ENCODE peak calls at places on chromosomes 3 and 15, in nine cellular contexts. One of them, this sample, is unnamed.

GRCh38 chr3:25380222-25380739 is 47.8 kb upstream of the RARB start:
- DNase-seq in H9: no peak
- DNase-seq in neural progenitor cell: no peak
- DNase-seq in OCI-LY7: no peak
- DNase-seq in keratinocyte: no peak
- DNase-seq in IMR-90: no peak
- DNase-seq in HCT116: no peak
- DNase-seq in fibroblast of lung: no peak
- DNase-seq in HepG2: no peak
- DNase-seq in this sample: no peak

GRCh38 chr15:72369964-72370363 is 5.8 kb downstream of the HEXA start:
- DNase-seq in H9: no peak
- DNase-seq in neural progenitor cell: no peak
- DNase-seq in OCI-LY7: no peak
- DNase-seq in keratinocyte: no peak
- DNase-seq in IMR-90: no peak
- DNase-seq in HCT116: no peak
- DNase-seq in fibroblast of lung: no peak
- DNase-seq in HepG2: no peak
- DNase-seq in this sample: no peak

GRCh38 chr3:114362815-114363214 is 69.0 kb downstream of the TIGIT start:
- DNase-seq in H9: no peak
- DNase-seq in neural progenitor cell: no peak
- DNase-seq in OCI-LY7: peak; percentile 25
- DNase-seq in keratinocyte: no peak
- DNase-seq in IMR-90: peak; percentile 48
- DNase-seq in HCT116: peak; percentile 33
- DNase-seq in fibroblast of lung: peak; percentile 46
- DNase-seq in HepG2: peak; percentile 11
- DNase-seq in this sample: no peak

GRCh38 chr15:87362531-87362930 is 894.0 kb downstream of the NTRK3 start:
- DNase-seq in H9: no peak
- DNase-seq in neural progenitor cell: no peak
- DNase-seq in OCI-LY7: no peak
- DNase-seq in keratinocyte: no peak
- DNase-seq in IMR-90: no peak
- DNase-seq in HCT116: no peak
- DNase-seq in fibroblast of lung: peak; percentile 43
- DNase-seq in HepG2: no peak
- DNase-seq in this sample: no peak

GRCh38 chr15:57133127-57133968 is 214.9 kb downstream of the TCF12 start:
- DNase-seq in H9: no peak
- DNase-seq in neural progenitor cell: peak; percentile 92
- DNase-seq in OCI-LY7: no peak
- DNase-seq in keratinocyte: no peak
- DNase-seq in IMR-90: peak; percentile 34
- DNase-seq in HCT116: no peak
- DNase-seq in fibroblast of lung: peak; percentile 78
- DNase-seq in HepG2: no peak
- DNase-seq in this sample: no peak

GRCh38 chr3:25441234-25441856 is 13.3 kb downstream of the RARB start:
- DNase-seq in H9: peak; percentile 38
- DNase-seq in neural progenitor cell: peak; percentile 8
- DNase-seq in OCI-LY7: peak; percentile 36
- DNase-seq in keratinocyte: no peak
- DNase-seq in IMR-90: no peak
- DNase-seq in HCT116: peak; percentile 15
- DNase-seq in fibroblast of lung: no peak
- DNase-seq in HepG2: no peak
- DNase-seq in this sample: no peak

GRCh38 chr3:18425641-18426403 is 683 bp upstream of the SATB1 start:
- DNase-seq in H9: peak; percentile 57
- DNase-seq in neural progenitor cell: peak; percentile 73
- DNase-seq in OCI-LY7: peak; percentile 55
- DNase-seq in keratinocyte: no peak
- DNase-seq in IMR-90: no peak
- DNase-seq in HCT116: no peak
- DNase-seq in fibroblast of lung: no peak
- DNase-seq in HepG2: no peak
- DNase-seq in this sample: no peak

GRCh38 chr3:45167011-45167911 is 21.1 kb upstream of the CDCP1 start:
- DNase-seq in H9: peak; percentile 95
- DNase-seq in neural progenitor cell: peak; percentile 82
- DNase-seq in OCI-LY7: no peak
- DNase-seq in keratinocyte: peak; percentile 95
- DNase-seq in IMR-90: peak; percentile 94
- DNase-seq in HCT116: peak; percentile 98
- DNase-seq in fibroblast of lung: peak; percentile 98
- DNase-seq in HepG2: no peak
- DNase-seq in this sample: peak; percentile 92

GRCh38 chr3:196193037-196193737 is 18.0 kb downstream of the ZDHHC19 start:
- DNase-seq in H9: no peak
- DNase-seq in neural progenitor cell: no peak
- DNase-seq in OCI-LY7: no peak
- DNase-seq in keratinocyte: no peak
- DNase-seq in IMR-90: no peak
- DNase-seq in HCT116: no peak
- DNase-seq in fibroblast of lung: no peak
- DNase-seq in HepG2: no peak
- DNase-seq in this sample: peak; percentile 55

GRCh38 chr3:40771112-40771511 is 246.4 kb downstream of the ZNF621 start:
- DNase-seq in H9: no peak
- DNase-seq in neural progenitor cell: no peak
- DNase-seq in OCI-LY7: no peak
- DNase-seq in keratinocyte: no peak
- DNase-seq in IMR-90: no peak
- DNase-seq in HCT116: no peak
- DNase-seq in fibroblast of lung: no peak
- DNase-seq in HepG2: no peak
- DNase-seq in this sample: peak; percentile 22

GRCh38 chr15:101496198-101496986 is 6.9 kb upstream of the PCSK6 start:
- DNase-seq in H9: no peak
- DNase-seq in neural progenitor cell: peak; percentile 34
- DNase-seq in OCI-LY7: no peak
- DNase-seq in keratinocyte: no peak
- DNase-seq in IMR-90: no peak
- DNase-seq in HCT116: no peak
- DNase-seq in fibroblast of lung: no peak
- DNase-seq in HepG2: no peak
- DNase-seq in this sample: peak; percentile 72

GRCh38 chr3:87350367-87351199 is 74.2 kb upstream of the POU1F1 start:
- DNase-seq in H9: no peak
- DNase-seq in neural progenitor cell: peak; percentile 68
- DNase-seq in OCI-LY7: peak; percentile 64
- DNase-seq in keratinocyte: no peak
- DNase-seq in IMR-90: peak; percentile 47
- DNase-seq in HCT116: peak; percentile 38
- DNase-seq in fibroblast of lung: peak; percentile 42
- DNase-seq in HepG2: peak; percentile 41
- DNase-seq in this sample: no peak

GRCh38 chr3:67863869-67864268 is 209.5 kb upstream of the SUCLG2 start:
- DNase-seq in H9: peak; percentile 30
- DNase-seq in neural progenitor cell: peak; percentile 59
- DNase-seq in OCI-LY7: peak; percentile 29
- DNase-seq in keratinocyte: no peak
- DNase-seq in IMR-90: peak; percentile 16
- DNase-seq in HCT116: peak; percentile 4
- DNase-seq in fibroblast of lung: no peak
- DNase-seq in HepG2: peak; percentile 32
- DNase-seq in this sample: no peak

GRCh38 chr15:45638641-45639040 is 3.8 kb downstream of the SQOR start:
- DNase-seq in H9: no peak
- DNase-seq in neural progenitor cell: no peak
- DNase-seq in OCI-LY7: no peak
- DNase-seq in keratinocyte: no peak
- DNase-seq in IMR-90: no peak
- DNase-seq in HCT116: no peak
- DNase-seq in fibroblast of lung: no peak
- DNase-seq in HepG2: no peak
- DNase-seq in this sample: no peak

GRCh38 chr3:9192238-9192637 is 57.2 kb downstream of the SRGAP3 start:
- DNase-seq in H9: no peak
- DNase-seq in neural progenitor cell: no peak
- DNase-seq in OCI-LY7: no peak
- DNase-seq in keratinocyte: no peak
- DNase-seq in IMR-90: no peak
- DNase-seq in HCT116: no peak
- DNase-seq in fibroblast of lung: no peak
- DNase-seq in HepG2: peak; percentile 21
- DNase-seq in this sample: no peak

GRCh38 chr3:4897765-4898453 is 81.3 kb upstream of the BHLHE40 start:
- DNase-seq in H9: no peak
- DNase-seq in neural progenitor cell: no peak
- DNase-seq in OCI-LY7: no peak
- DNase-seq in keratinocyte: no peak
- DNase-seq in IMR-90: peak; percentile 12
- DNase-seq in HCT116: no peak
- DNase-seq in fibroblast of lung: peak; percentile 54
- DNase-seq in HepG2: no peak
- DNase-seq in this sample: no peak
- H2AFZ ChIP-seq in H9: no peak overlapping the region
- H2AFZ ChIP-seq in neural progenitor cell: no peak overlapping the region
- H2AFZ ChIP-seq in OCI-LY7: no peak overlapping the region
- H2AFZ ChIP-seq in keratinocyte: no peak overlapping the region
- H2AFZ ChIP-seq in IMR-90: no peak overlapping the region
- H2AFZ ChIP-seq in HCT116: peak overlapping the region; percentile 57
- H2AFZ ChIP-seq in fibroblast of lung: no peak overlapping the region
- H2AFZ ChIP-seq in HepG2: no peak overlapping the region
- H2AFZ ChIP-seq in this sample: peak overlapping the region; percentile 62

GRCh38 chr3:167714871-167715270 is 19.8 kb downstream of the PDCD10 start:
- DNase-seq in H9: no peak
- DNase-seq in neural progenitor cell: no peak
- DNase-seq in OCI-LY7: no peak
- DNase-seq in keratinocyte: no peak
- DNase-seq in IMR-90: no peak
- DNase-seq in HCT116: no peak
- DNase-seq in fibroblast of lung: no peak
- DNase-seq in HepG2: no peak
- DNase-seq in this sample: no peak
- H4K20me1 ChIP-seq in H9: no peaks in the 10 kb centered on the region
- H4K20me1 ChIP-seq in neural progenitor cell: no peaks in the 10 kb centered on the region
- H4K20me1 ChIP-seq in OCI-LY7: peaks cover 8% of the 10 kb centered on the region
- H4K20me1 ChIP-seq in keratinocyte: peaks cover 3% of the 10 kb centered on the region
- H4K20me1 ChIP-seq in IMR-90: no peaks in the 10 kb centered on the region
- H4K20me1 ChIP-seq in HCT116: peaks cover 14% of the 10 kb centered on the region
- H4K20me1 ChIP-seq in fibroblast of lung: no peaks in the 10 kb centered on the region
- H4K20me1 ChIP-seq in HepG2: no peaks in the 10 kb centered on the region
- H4K20me1 ChIP-seq in this sample: peaks cover 12% of the 10 kb centered on the region

GRCh38 chr15:81315452-81316203 is 8.3 kb downstream of the STARD5 start:
- DNase-seq in H9: no peak
- DNase-seq in neural progenitor cell: no peak
- DNase-seq in OCI-LY7: no peak
- DNase-seq in keratinocyte: no peak
- DNase-seq in IMR-90: no peak
- DNase-seq in HCT116: no peak
- DNase-seq in fibroblast of lung: no peak
- DNase-seq in HepG2: no peak
- DNase-seq in this sample: no peak

GRCh38 chr15:81316267-81316666 is 7.7 kb downstream of the STARD5 start:
- DNase-seq in H9: no peak
- DNase-seq in neural progenitor cell: no peak
- DNase-seq in OCI-LY7: no peak
- DNase-seq in keratinocyte: no peak
- DNase-seq in IMR-90: no peak
- DNase-seq in HCT116: no peak
- DNase-seq in fibroblast of lung: no peak
- DNase-seq in HepG2: no peak
- DNase-seq in this sample: no peak

GRCh38 chr15:81313686-81314085 is 10.3 kb downstream of the STARD5 start:
- DNase-seq in H9: no peak
- DNase-seq in neural progenitor cell: no peak
- DNase-seq in OCI-LY7: no peak
- DNase-seq in keratinocyte: no peak
- DNase-seq in IMR-90: peak; percentile 36
- DNase-seq in HCT116: no peak
- DNase-seq in fibroblast of lung: no peak
- DNase-seq in HepG2: no peak
- DNase-seq in this sample: no peak

GRCh38 chr15:81312790-81313543 is 11.0 kb downstream of the STARD5 start:
- DNase-seq in H9: no peak
- DNase-seq in neural progenitor cell: no peak
- DNase-seq in OCI-LY7: no peak
- DNase-seq in keratinocyte: peak; percentile 99
- DNase-seq in IMR-90: peak; percentile 99
- DNase-seq in HCT116: peak; percentile 84
- DNase-seq in fibroblast of lung: peak; percentile 98
- DNase-seq in HepG2: no peak
- DNase-seq in this sample: peak; percentile 97

DNA sequence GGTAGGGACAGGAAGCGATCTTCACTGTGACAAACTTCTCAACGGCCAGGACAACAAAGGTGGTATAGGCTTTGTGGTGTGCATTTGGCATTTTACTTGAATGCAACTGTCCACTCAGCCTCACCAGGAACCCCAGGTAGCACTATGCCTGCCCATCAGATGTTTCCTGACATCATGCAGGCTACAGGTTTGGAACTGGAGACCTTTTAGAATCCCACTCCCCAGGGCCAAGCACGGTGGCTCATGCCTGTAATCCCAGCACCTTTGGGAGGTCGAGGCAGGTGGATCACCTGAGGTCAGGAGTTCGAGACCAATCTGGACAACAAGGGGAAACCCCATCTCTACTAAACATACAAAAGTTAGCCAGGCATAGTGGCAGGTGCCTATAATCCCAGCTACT is 9.6 kb downstream of the STARD5 start:
- DNase-seq in H9: no peak
- DNase-seq in neural progenitor cell: no peak
- DNase-seq in OCI-LY7: no peak
- DNase-seq in keratinocyte: no peak
- DNase-seq in IMR-90: no peak
- DNase-seq in HCT116: no peak
- DNase-seq in fibroblast of lung: no peak
- DNase-seq in HepG2: no peak
- DNase-seq in this sample: no peak
- H3K4me1 ChIP-seq in H9: no peaks in the 10 kb centered on the region
- H3K4me1 ChIP-seq in neural progenitor cell: no peaks in the 10 kb centered on the region
- H3K4me1 ChIP-seq in OCI-LY7: peaks cover 76% of the 10 kb centered on the region
- H3K4me1 ChIP-seq in keratinocyte: peaks cover 20% of the 10 kb centered on the region
- H3K4me1 ChIP-seq in IMR-90: peaks cover 19% of the 10 kb centered on the region
- H3K4me1 ChIP-seq in HCT116: peaks cover 18% of the 10 kb centered on the region
- H3K4me1 ChIP-seq in fibroblast of lung: peaks cover 17% of the 10 kb centered on the region
- H3K4me1 ChIP-seq in HepG2: no peaks in the 10 kb centered on the region
- H3K4me1 ChIP-seq in this sample: peaks cover 29% of the 10 kb centered on the region

DNA sequence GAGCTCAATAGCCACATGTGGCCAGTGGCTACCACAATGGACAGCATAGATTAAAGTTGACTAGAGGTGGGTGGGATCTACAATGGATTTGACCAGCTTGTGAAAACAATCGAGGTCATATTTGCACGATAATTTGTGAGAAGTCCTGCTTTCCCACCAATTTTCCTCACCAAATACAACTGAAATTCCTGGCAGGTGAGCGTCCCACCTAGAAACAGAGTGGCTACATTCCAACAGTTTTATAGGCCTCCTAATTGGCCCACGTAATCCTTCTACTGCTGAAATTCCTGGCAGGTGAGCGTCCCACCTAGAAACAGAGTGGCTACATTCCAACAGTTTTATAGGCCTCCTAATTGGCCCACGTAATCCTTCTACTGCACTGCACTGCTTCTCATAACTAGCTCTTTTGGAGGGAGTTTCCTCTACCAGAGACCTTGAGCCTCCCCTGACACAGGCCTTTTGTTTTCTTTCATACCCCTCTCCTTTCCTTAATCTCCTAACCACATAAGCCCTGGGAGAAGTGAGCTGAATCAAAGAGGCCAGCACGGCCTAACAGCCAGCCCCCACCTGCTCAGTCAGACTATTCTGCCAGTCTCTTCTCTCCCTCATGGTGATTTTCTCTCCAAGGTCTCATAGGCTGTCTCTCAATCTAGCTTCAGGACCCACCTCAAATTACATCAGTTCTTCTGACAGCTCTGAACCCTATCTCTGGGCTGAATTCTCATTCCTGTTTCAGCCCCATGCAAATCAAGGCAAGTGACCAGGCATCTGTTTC is 80.2 kb downstream of the BFSP2 start:
- DNase-seq in H9: no peak
- DNase-seq in neural progenitor cell: peak; percentile 82
- DNase-seq in OCI-LY7: peak; percentile 77
- DNase-seq in keratinocyte: peak; percentile 30
- DNase-seq in IMR-90: no peak
- DNase-seq in HCT116: peak; percentile 79
- DNase-seq in fibroblast of lung: no peak
- DNase-seq in HepG2: peak; percentile 19
- DNase-seq in this sample: no peak
- H2AFZ ChIP-seq in H9: no peak overlapping the region
- H2AFZ ChIP-seq in neural progenitor cell: no peak overlapping the region
- H2AFZ ChIP-seq in OCI-LY7: peak overlapping the region; percentile 26
- H2AFZ ChIP-seq in keratinocyte: peak overlapping the region; percentile 8
- H2AFZ ChIP-seq in IMR-90: no peak overlapping the region
- H2AFZ ChIP-seq in HCT116: peak overlapping the region; percentile 41
- H2AFZ ChIP-seq in fibroblast of lung: no peak overlapping the region
- H2AFZ ChIP-seq in HepG2: no peak overlapping the region
- H2AFZ ChIP-seq in this sample: no peak overlapping the region

This sample was measured in osteoblast.